ENCODE peak calls at places on chromosomes 7 and 10, in four cellular contexts. G is CD8-positive, alpha-beta memory T cell; A is tibial nerve; R is ovary. O is an unnamed sample. For H3K4me1 and H3K27me3, the result is how much of the 10 kb centered on the place peaks cover.

GRCh38 chr10:88960854-88961253 is 8.3 kb upstream of the ACTA2 start:
- DNase-seq in G (no peak), A (no peak), R (no peak), O (no peak)

GRCh38 chr7:143285454-143285756 is 647 bp downstream of the TMEM139 start:
- DNase-seq in G (no peak), A (no peak), R (no peak), O (no peak)

GRCh38 chr7:55133630-55134392 is 115.0 kb downstream of the EGFR start:
- DNase-seq in G (no peak), A (no peak), R (no peak), O (peak)

GRCh38 chr7:72925546-72926120 is 738 bp downstream of the POM121 start:
- DNase-seq in G (peak), A (no peak), R (no peak), O (no peak)

GRCh38 chr7:105015631-105015965 is 1.6 kb downstream of the KMT2E start:
- DNase-seq in G (peak), A (peak), R (no peak), O (peak)

GRCh38 chr7:123658023-123658422 is 2.4 kb downstream of the LMOD2 start:
- DNase-seq in G (no peak), A (no peak), R (no peak), O (no peak)

GRCh38 chr10:8102708-8103401 is 48.4 kb downstream of the GATA3 start:
- DNase-seq in G (no peak), A (no peak), R (no peak), O (no peak)

GRCh38 chr7:66837661-66838060 is 83.4 kb upstream of the TMEM248 start:
- DNase-seq in G (no peak), A (no peak), R (no peak), O (no peak)

GRCh38 chr10:77392851-77393250 is 244.8 kb downstream of the KCNMA1 start:
- DNase-seq in G (no peak), A (no peak), R (no peak), O (peak)

GRCh38 chr10:19209319-19209718 is 160.7 kb downstream of the MALRD1 start:
- DNase-seq in G (no peak), A (no peak), R (no peak), O (no peak)

GRCh38 chr7:26508481-26508880 is 216.8 kb downstream of the SNX10 start:
- DNase-seq in G (no peak), A (no peak), R (no peak), O (no peak)

GRCh38 chr10:92834981-92835380 is 13.3 kb upstream of the EXOC6 start:
- DNase-seq in G (no peak), A (no peak), R (no peak), O (no peak)

GRCh38 chr7:150322833-150323681 is at the start of the genes ACTR3C and LRRC61:
- DNase-seq in G (peak), A (no peak), R (peak), O (no peak)

GRCh38 chr7:132988117-132988516 is 93.8 kb downstream of the CHCHD3 start:
- DNase-seq in G (no peak), A (no peak), R (no peak), O (no peak)

GRCh38 chr7:29946428-29947186 is 43.0 kb downstream of the SCRN1 start:
- DNase-seq in G (no peak), A (no peak), R (peak), O (peak)

DNA sequence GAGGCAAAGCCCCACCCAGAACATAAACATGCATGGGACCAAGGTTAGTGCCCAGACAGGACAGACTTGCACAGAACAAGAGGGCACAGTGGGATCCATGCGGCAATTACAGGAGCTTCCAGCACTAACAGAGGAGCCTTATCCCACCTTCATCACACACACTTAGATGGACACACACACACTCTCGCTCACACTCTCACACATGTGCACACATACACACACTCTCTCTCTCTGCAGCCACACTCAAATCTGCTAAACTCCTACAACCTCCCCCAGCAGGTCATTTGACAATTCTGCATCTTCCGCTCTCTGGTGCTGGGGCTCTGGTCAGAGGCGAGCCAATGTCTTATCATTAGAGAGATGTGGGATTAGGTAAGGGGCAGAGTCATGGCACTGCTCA is 120.5 kb downstream of the UBE2H start:
- DNase-seq in G (no peak), A (no peak), R (no peak), O (no peak)
- H3K4me1 ChIP-seq in G (under half), A (under half), R (under half), O (under half)

DNA sequence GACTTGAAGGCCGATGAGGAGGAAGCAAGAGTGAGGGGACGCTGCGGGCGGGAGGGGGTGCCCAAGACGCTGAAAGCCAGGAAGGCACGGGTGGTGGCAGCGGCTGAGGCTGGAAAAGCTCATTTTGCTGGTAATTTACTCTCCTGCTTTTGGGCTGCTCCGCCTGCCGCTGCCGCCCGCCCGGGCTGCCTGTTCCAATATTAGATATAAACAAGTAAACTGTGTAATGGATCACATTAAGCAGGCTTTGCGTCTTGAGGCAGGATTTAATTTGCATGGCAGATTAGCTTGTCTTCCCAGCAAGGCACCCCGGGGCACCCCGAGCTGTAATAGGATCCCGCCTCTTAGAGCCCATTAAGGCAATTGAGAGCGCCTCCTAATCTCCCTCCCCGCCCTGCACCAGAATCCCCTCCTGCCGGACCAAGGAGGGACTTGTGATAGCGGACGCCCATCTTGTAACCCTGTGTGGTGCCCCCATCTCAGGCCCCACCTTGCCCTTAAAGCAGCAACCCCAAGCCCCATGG is 46.1 kb upstream of the SLF2 start:
- DNase-seq in G (no peak), A (no peak), R (no peak), O (no peak)
- H3K27me3 ChIP-seq in G (under half), A (under half), R (under half), O (under half)

DNA sequence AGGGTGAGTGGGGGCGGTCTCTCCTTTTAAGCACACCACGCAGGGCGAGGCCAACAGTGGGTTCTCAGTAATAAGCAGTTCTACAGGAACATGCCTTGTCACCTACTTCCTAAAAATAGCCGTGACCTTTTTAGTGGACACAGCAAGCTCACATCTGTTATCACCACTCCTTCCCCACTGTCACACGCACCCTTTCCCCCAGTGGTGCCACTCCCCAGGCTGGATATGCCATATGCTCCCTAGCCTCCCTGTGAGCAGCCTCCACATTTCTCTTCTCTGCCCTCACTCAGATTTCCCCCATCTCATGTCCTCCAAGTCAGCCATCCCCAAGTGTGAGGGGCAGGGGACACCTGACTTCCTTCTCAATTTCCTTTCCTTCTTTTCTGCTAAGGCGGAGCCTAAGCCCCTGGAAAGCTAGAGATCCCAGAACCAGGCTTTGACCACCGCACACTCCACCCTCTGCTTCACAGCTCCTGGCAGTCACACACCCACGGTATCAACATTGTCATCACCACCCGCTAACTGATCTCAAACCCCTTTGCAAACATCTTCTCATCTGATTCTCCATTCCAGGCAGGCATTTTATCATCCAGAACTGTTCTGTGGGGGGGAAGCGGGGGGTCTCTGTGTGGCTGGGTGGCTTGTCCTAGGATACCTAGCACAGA is 3.6 kb downstream of the ANXA11 start:
- DNase-seq in G (no peak), A (no peak), R (no peak), O (no peak)
- H3K4me1 ChIP-seq in G (half or more), A (half or more), R (under half), O (under half)

GRCh38 chr10:101063548-101064414 is 2.0 kb downstream of the KAZALD1 start:
- DNase-seq in G (no peak), A (no peak), R (no peak), O (no peak)
- H3K27me3 ChIP-seq in G (under half), A (under half), R (under half), O (under half)

GRCh38 chr10:46998192-46998591 is 87.0 kb downstream of the PTPN20 start:
- DNase-seq in G (no peak), A (no peak), R (no peak), O (no peak)
- H3K4me1 ChIP-seq in G (under half), A (under half), R (under half), O (under half)

GRCh38 chr7:106339513-106340246 is 54.9 kb upstream of the NAMPT start:
- DNase-seq in G (no peak), A (no peak), R (no peak), O (no peak)

GRCh38 chr7:106332186-106332585 is 47.4 kb upstream of the NAMPT start:
- DNase-seq in G (no peak), A (no peak), R (no peak), O (no peak)

DNA sequence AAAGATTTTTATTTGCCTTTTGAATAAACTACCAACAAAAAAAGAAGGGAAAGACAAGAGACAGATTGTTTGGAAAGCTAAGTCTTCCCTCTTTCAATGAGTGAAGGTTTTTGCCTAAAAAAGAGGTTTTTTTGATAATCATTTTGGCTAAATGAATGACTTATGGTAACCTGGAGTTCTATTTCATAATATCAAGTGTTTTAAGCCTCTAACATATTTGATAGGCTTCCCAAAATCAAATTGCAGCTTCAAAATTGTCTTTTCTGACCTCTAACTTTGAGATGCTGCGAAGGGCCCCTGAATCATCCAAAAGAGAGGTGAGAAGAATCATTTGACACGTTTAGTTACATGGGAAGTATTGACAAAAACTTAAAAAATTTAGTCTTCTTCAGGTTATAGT is 53.0 kb upstream of the NAMPT start:
- DNase-seq in G (no peak), A (no peak), R (no peak), O (no peak)
- H3K27me3 ChIP-seq in G (under half), A (under half), R (under half), O (under half)

GRCh38 chr7:32890010-32890552 is 1.5 kb downstream of the KBTBD2 start:
- DNase-seq in G (no peak), A (peak), R (no peak), O (no peak)

GRCh38 chr7:32891800-32892520 is 400 bp upstream of the KBTBD2 start:
- DNase-seq in G (peak), A (peak), R (peak), O (peak)

GRCh38 chr7:32892521-32893224 is 1.1 kb upstream of the KBTBD2 start:
- DNase-seq in G (peak), A (peak), R (peak), O (no peak)

GRCh38 chr7:32891046-32891799 is at the start of gene KBTBD2:
- DNase-seq in G (peak), A (peak), R (peak), O (peak)

GRCh38 chr7:32890553-32891045 is 961 bp downstream of the KBTBD2 start:
- DNase-seq in G (peak), A (peak), R (no peak), O (peak)
- H3K4me1 ChIP-seq in G (half or more), A (under half), R (under half), O (under half)

DNA sequence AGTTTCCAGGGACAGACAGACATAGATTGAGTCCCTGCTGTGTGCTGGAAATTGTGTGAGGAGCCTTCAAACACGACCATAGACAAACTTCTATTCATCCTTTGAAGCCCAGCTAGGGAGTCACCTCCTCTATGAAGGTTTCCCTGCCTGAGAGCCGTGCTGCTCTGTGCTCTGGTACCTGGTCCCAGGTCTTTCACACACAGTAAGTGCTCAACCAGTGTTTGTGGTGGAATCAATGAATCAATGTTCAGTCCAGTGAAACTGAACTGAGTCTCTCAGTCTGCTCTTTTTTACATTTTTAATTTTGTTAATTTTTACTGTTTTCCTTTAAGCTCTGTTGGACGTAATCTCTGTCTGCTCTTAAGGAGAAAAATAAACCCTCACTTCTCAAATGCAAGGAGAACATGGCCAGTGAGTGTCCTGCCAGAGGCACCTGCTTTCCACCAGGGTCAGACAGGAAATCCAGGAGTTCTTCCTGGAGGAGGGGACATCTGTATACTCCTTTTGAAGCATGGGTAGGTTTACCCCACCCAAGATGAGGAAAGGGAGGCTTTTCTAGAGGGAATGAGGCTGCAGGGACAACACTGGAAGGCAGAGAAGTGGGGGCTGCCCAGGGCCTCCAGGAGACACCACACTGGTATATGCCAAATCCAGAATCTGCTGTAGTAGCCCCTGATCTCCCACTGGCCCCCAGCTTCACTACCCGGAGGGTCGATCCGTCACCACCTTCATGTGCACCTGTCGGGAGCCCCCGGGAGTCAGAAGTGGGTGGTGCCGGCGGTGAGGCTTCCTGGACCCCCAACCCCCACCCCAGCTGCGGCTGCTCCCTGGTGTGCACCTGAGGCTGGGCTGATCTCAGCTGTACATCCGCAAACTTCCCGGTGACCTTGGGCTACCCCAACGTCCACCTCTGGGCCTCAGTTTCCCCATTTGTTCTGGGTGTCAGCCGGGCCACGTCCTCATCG is 56.2 kb downstream of the MICALL2 start:
- DNase-seq in G (no peak), A (no peak), R (no peak), O (peak)
- H3K27me3 ChIP-seq in G (under half), A (under half), R (under half), O (half or more)

DNA sequence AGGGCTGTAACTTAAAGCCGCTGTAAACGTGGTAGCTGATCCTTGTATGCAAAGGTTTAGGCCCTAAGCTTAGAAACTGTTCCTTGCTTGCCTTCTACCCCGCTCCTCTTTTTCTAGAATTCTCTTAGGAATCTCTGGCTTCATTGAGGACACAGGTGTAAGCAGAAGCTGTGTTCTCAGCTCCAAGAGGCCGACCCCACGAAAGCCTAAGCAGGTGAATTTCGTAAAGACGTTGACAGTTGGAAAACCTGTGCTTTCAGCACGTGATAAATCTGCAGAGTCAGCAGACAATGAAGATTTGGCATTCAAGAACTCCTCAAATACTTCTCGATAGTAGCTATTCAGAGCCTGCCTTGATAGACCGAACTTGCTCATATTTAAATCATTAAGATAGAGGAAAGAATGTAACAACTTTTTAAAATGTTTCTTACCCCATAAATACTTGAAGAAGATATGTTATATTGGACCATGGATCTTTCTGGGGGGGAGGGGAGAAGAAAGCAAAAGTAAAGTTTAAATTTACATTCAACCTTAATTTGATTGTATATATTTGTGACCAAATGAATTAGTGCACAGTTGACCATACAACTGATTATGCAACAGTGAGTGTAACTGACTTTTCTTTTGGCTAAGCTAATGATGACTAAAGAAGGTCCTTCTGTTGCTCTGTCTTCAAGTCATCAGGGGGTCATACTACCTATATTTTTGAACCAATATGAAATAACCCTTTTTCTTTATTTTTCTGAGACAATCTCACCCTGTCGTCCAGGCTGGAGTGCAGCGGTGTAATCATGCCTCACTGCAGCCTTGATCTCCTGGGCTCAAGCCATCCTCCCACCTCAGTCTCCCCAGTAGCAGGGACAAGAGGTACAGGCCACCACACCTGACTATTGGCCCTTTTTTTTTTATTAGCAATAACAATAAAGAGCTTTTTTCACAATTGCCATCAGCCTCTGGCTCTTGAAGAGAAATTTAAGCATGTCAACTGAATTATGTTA is 1.2 kb upstream of the GDI2 start:
- DNase-seq in G (no peak), A (no peak), R (no peak), O (no peak)
- H3K4me1 ChIP-seq in G (under half), A (under half), R (under half), O (under half)

O was measured in SJSA1.